ENCODE peak calls at places on chromosomes 12 and 14, in seven cellular contexts. Y, A, T, W, Q, B and S are unnamed samples.

GRCh38 chr14:80055912-80056801 is 155.1 kb downstream of the DIO2 start:
- DNase-seq in Y (peak; percentile 37), A (no peak), T (peak; percentile 86), W (peak; percentile 74), Q (peak; percentile 20), B (peak; percentile 25), S (peak; percentile 18)

GRCh38 chr12:110766311-110767154 is 23.8 kb upstream of the PPP1CC start:
- DNase-seq in Y (no peak), A (no peak), T (no peak), W (no peak), Q (no peak), B (no peak), S (no peak)

GRCh38 chr14:73815849-73816816 is 35.5 kb upstream of the PTGR2 start:
- DNase-seq in Y (no peak), A (no peak), T (peak; percentile 66), W (no peak), Q (no peak), B (no peak), S (no peak)

GRCh38 chr14:70245026-70245425 is 56.3 kb upstream of the SLC8A3 start:
- DNase-seq in Y (no peak), A (no peak), T (no peak), W (no peak), Q (no peak), B (no peak), S (no peak)

GRCh38 chr12:91053951-91054715 is 3.7 kb downstream of the KERA start:
- DNase-seq in Y (peak; percentile 83), A (no peak), T (peak; percentile 58), W (peak; percentile 66), Q (no peak), B (peak; percentile 4), S (no peak)

GRCh38 chr14:70981005-70981952 is 74.0 kb downstream of the PCNX1 start:
- DNase-seq in Y (no peak), A (no peak), T (no peak), W (peak; percentile 26), Q (no peak), B (no peak), S (no peak)

GRCh38 chr14:90624228-90624627 is 192.0 kb downstream of the TTC7B start:
- DNase-seq in Y (no peak), A (no peak), T (peak; percentile 28), W (peak; percentile 28), Q (no peak), B (no peak), S (no peak)

GRCh38 chr12:14207946-14208612 is 157.4 kb upstream of the ATF7IP start:
- DNase-seq in Y (no peak), A (no peak), T (no peak), W (no peak), Q (no peak), B (peak; percentile 81), S (no peak)

GRCh38 chr14:38187475-38187874 is 20.2 kb upstream of the SSTR1 start:
- DNase-seq in Y (no peak), A (no peak), T (no peak), W (no peak), Q (no peak), B (no peak), S (no peak)

GRCh38 chr14:21498540-21499526 is 12.3 kb downstream of the METTL3 start:
- DNase-seq in Y (no peak), A (no peak), T (peak; percentile 82), W (peak; percentile 50), Q (peak; percentile 27), B (peak; percentile 56), S (no peak)

GRCh38 chr12:12839886-12840285 is 26.7 kb downstream of the DDX47 start:
- DNase-seq in Y (peak; percentile 25), A (no peak), T (peak; percentile 66), W (peak; percentile 87), Q (no peak), B (peak; percentile 90), S (no peak)

GRCh38 chr12:116366456-116366776 is 88.9 kb upstream of the MED13L start:
- DNase-seq in Y (no peak), A (no peak), T (no peak), W (no peak), Q (no peak), B (peak; percentile 37), S (no peak)

GRCh38 chr14:58465425-58465824 is 37.9 kb downstream of the KIAA0586 start:
- DNase-seq in Y (no peak), A (no peak), T (peak; percentile 61), W (peak; percentile 35), Q (no peak), B (no peak), S (no peak)

GRCh38 chr14:53412819-53413664 is 259.9 kb upstream of the DDHD1 start:
- DNase-seq in Y (no peak), A (no peak), T (peak; percentile 41), W (no peak), Q (no peak), B (peak; percentile 4), S (no peak)

GRCh38 chr12:58302487-58303011 is 361.2 kb downstream of the ATP23 start:
- DNase-seq in Y (no peak), A (no peak), T (no peak), W (no peak), Q (no peak), B (peak; percentile 62), S (no peak)

GRCh38 chr12:103801709-103802585 is 39.1 kb downstream of the NT5DC3 start:
- DNase-seq in Y (no peak), A (no peak), T (peak; percentile 27), W (peak; percentile 86), Q (no peak), B (no peak), S (no peak)

GRCh38 chr12:64797156-64797555 is 27.3 kb upstream of the TBC1D30 start:
- DNase-seq in Y (no peak), A (no peak), T (no peak), W (no peak), Q (no peak), B (no peak), S (no peak)

GRCh38 chr12:121925361-121925725 is 7.0 kb downstream of the CFAP251 start:
- DNase-seq in Y (no peak), A (no peak), T (peak; percentile 73), W (peak; percentile 83), Q (no peak), B (no peak), S (no peak)

GRCh38 chr14:52790011-52790755 is 1.2 kb downstream of the GNPNAT1 start:
- DNase-seq in Y (no peak), A (no peak), T (no peak), W (peak; percentile 10), Q (no peak), B (peak; percentile 44), S (no peak)

GRCh38 chr12:30784508-30784907 is 29.8 kb upstream of the CAPRIN2 start:
- DNase-seq in Y (no peak), A (no peak), T (no peak), W (no peak), Q (no peak), B (no peak), S (no peak)

GRCh38 chr12:94656556-94656955 is 6.2 kb upstream of the TMCC3 start:
- DNase-seq in Y (no peak), A (no peak), T (no peak), W (no peak), Q (no peak), B (no peak), S (no peak)

GRCh38 chr12:121892673-121893561 is 4.3 kb downstream of the PSMD9 start:
- DNase-seq in Y (no peak), A (no peak), T (no peak), W (no peak), Q (no peak), B (no peak), S (no peak)

GRCh38 chr14:98489115-98489514 is 782.9 kb downstream of the BCL11B start:
- DNase-seq in Y (no peak), A (no peak), T (no peak), W (peak; percentile 50), Q (no peak), B (no peak), S (no peak)

GRCh38 chr12:47698631-47699030 is 7.2 kb downstream of the RPAP3 start:
- DNase-seq in Y (no peak), A (no peak), T (no peak), W (no peak), Q (no peak), B (no peak), S (no peak)

GRCh38 chr12:32536000-32536345 is 136.6 kb downstream of the FGD4 start:
- DNase-seq in Y (no peak), A (no peak), T (no peak), W (no peak), Q (no peak), B (no peak), S (no peak)

GRCh38 chr14:64968167-64968566 is 4.0 kb downstream of the RAB15 start:
- DNase-seq in Y (no peak), A (no peak), T (peak; percentile 34), W (no peak), Q (no peak), B (no peak), S (no peak)

GRCh38 chr14:64965356-64966000 is 6.7 kb downstream of the RAB15 start:
- DNase-seq in Y (no peak), A (no peak), T (no peak), W (no peak), Q (no peak), B (no peak), S (no peak)

GRCh38 chr14:64966976-64967375 is 5.2 kb downstream of the RAB15 start:
- DNase-seq in Y (no peak), A (no peak), T (no peak), W (no peak), Q (no peak), B (no peak), S (no peak)

GRCh38 chr14:64960762-64961276 is 11.3 kb downstream of the RAB15 start:
- DNase-seq in Y (no peak), A (no peak), T (no peak), W (no peak), Q (no peak), B (peak; percentile 25), S (no peak)

GRCh38 chr14:64963611-64964010 is 8.5 kb downstream of the RAB15 start:
- DNase-seq in Y (no peak), A (no peak), T (no peak), W (no peak), Q (no peak), B (no peak), S (no peak)
- TF ChIP-seq CTCF in Y (no peak), A (no peak), T (peak; percentile 11), W (no peak), Q (no peak), B (no peak), S (no peak)

DNA sequence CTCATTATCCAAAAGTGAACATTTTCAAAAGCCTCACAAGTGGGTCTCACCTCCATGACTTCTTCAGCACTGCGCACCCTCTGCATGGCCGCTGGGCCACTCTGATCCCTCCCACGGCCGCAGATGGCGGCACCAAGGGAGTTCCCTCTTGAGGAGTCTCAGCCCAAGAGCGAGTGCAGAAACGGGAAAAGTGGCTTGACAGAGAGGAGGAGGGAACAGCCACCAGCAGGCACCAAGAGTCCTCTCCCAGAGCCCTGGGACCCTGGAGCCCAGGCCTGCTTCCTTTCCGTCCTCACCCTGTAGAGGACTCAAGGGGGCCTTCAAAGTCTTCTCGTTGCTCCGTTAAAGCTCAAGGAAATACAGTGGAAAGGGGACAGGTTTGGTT is 230.2 kb upstream of the DIO3 start:
- DNase-seq in Y (no peak), A (no peak), T (no peak), W (no peak), Q (no peak), B (no peak), S (no peak)
- TF ChIP-seq CTCF in Y (no peak), A (no peak), T (no peak), W (no peak), Q (no peak), B (no peak), S (no peak)

GRCh38 chr12:80413462-80413861 is 30.6 kb upstream of the PTPRQ start:
- DNase-seq in Y (no peak), A (no peak), T (no peak), W (no peak), Q (peak; percentile 21), B (no peak), S (no peak)
- TF ChIP-seq CTCF in Y (no peak), A (no peak), T (no peak), W (no peak), Q (peak; percentile 42), B (no peak), S (no peak)

GRCh38 chr12:109387425-109388166 is 39.9 kb downstream of the MYO1H start:
- DNase-seq in Y (peak; percentile 1), A (no peak), T (peak; percentile 44), W (peak; percentile 8), Q (peak; percentile 72), B (peak; percentile 21), S (no peak)
- TF ChIP-seq CTCF in Y (peak; percentile 58), A (no peak), T (peak; percentile 48), W (peak; percentile 43), Q (peak; percentile 83), B (peak; percentile 20), S (peak; percentile 53)